ENCODE peak calls at places on chromosomes 3 and 15, in seven cellular contexts. T, B, S, R, P, Z and H are unnamed samples.

GRCh38 chr3:169700195-169700594 is 36.7 kb upstream of the MECOM start:
- DNase-seq in T (no peak), B (no peak), S (no peak), R (no peak), P (no peak), Z (no peak), H (peak)

GRCh38 chr3:146468234-146468931 is 978 bp downstream of the PLSCR2 start:
- DNase-seq in T (no peak), B (peak), S (no peak), R (peak), P (no peak), Z (no peak), H (peak)

GRCh38 chr3:35832140-35832571 is 192.8 kb downstream of the ARPP21 start:
- DNase-seq in T (no peak), B (no peak), S (no peak), R (no peak), P (no peak), Z (no peak), H (peak)

GRCh38 chr3:101944308-101944707 is 95.0 kb downstream of the NFKBIZ start:
- DNase-seq in T (no peak), B (peak), S (no peak), R (no peak), P (no peak), Z (no peak), H (no peak)

GRCh38 chr15:88653200-88654064 is 14.6 kb downstream of the ISG20 start:
- DNase-seq in T (no peak), B (no peak), S (no peak), R (no peak), P (no peak), Z (no peak), H (no peak)

GRCh38 chr15:82159922-82160321 is 102.6 kb downstream of the EFL1 start:
- DNase-seq in T (no peak), B (peak), S (no peak), R (peak), P (no peak), Z (no peak), H (peak)

GRCh38 chr15:87689716-87690115 is 566.8 kb downstream of the NTRK3 start:
- DNase-seq in T (no peak), B (no peak), S (no peak), R (no peak), P (no peak), Z (no peak), H (no peak)

GRCh38 chr3:23172059-23172458 is 31.1 kb upstream of the UBE2E2 start:
- DNase-seq in T (no peak), B (no peak), S (no peak), R (no peak), P (no peak), Z (no peak), H (no peak)

GRCh38 chr3:14423197-14423743 is 20.9 kb downstream of the SLC6A6 start:
- DNase-seq in T (peak), B (no peak), S (no peak), R (no peak), P (no peak), Z (no peak), H (no peak)

GRCh38 chr15:72113347-72114031 is 4.5 kb downstream of the MYO9A start:
- DNase-seq in T (no peak), B (peak), S (no peak), R (peak), P (no peak), Z (no peak), H (no peak)

GRCh38 chr3:81965696-81966095 is 204.3 kb upstream of the GBE1 start:
- DNase-seq in T (no peak), B (no peak), S (no peak), R (no peak), P (no peak), Z (no peak), H (no peak)

GRCh38 chr3:57998366-57999283 is 9.6 kb upstream of the FLNB start:
- DNase-seq in T (no peak), B (peak), S (peak), R (no peak), P (no peak), Z (no peak), H (peak)

GRCh38 chr15:79170256-79170664 is 79.7 kb upstream of the RASGRF1 start:
- DNase-seq in T (no peak), B (peak), S (no peak), R (peak), P (no peak), Z (no peak), H (peak)

GRCh38 chr3:52739725-52740124 is 31.0 kb downstream of the NEK4 start:
- DNase-seq in T (no peak), B (no peak), S (no peak), R (no peak), P (no peak), Z (no peak), H (no peak)

GRCh38 chr15:57772223-57772957 is 65.9 kb downstream of the POLR2M start:
- DNase-seq in T (no peak), B (peak), S (no peak), R (peak), P (no peak), Z (no peak), H (peak)

GRCh38 chr15:52464478-52464877 is 64.2 kb downstream of the MYO5A start:
- DNase-seq in T (no peak), B (peak), S (no peak), R (no peak), P (no peak), Z (no peak), H (no peak)

GRCh38 chr3:109803274-109803673 is 465.9 kb upstream of the DPPA4 start:
- DNase-seq in T (no peak), B (no peak), S (no peak), R (no peak), P (no peak), Z (no peak), H (no peak)

GRCh38 chr3:187678869-187679268 is 8.7 kb upstream of the SST start:
- DNase-seq in T (no peak), B (peak), S (peak), R (peak), P (peak), Z (no peak), H (peak)

GRCh38 chr3:139937674-139938279 is 2.8 kb downstream of the CLSTN2 start:
- DNase-seq in T (no peak), B (peak), S (peak), R (peak), P (peak), Z (no peak), H (peak)

GRCh38 chr15:42921049-42921731 is 612 bp upstream of the TTBK2 start:
- DNase-seq in T (peak), B (peak), S (peak), R (peak), P (no peak), Z (peak), H (peak)

GRCh38 chr3:100040446-100040845 is 73.9 kb downstream of the FILIP1L start:
- DNase-seq in T (peak), B (peak), S (no peak), R (no peak), P (no peak), Z (no peak), H (peak)

GRCh38 chr15:74265046-74265639 is 29.0 kb downstream of the CCDC33 start:
- DNase-seq in T (no peak), B (peak), S (no peak), R (peak), P (no peak), Z (no peak), H (peak)

GRCh38 chr15:89947338-89947829 is 34.6 kb upstream of the ARPIN start:
- DNase-seq in T (no peak), B (no peak), S (no peak), R (no peak), P (no peak), Z (no peak), H (no peak)

GRCh38 chr3:107432646-107433045 is 55.4 kb downstream of the CCDC54 start:
- DNase-seq in T (no peak), B (no peak), S (no peak), R (no peak), P (no peak), Z (no peak), H (no peak)

GRCh38 chr3:196214783-196215441 is 1.4 kb upstream of the SLC51A start:
- DNase-seq in T (no peak), B (no peak), S (no peak), R (no peak), P (no peak), Z (no peak), H (no peak)

GRCh38 chr3:58471025-58471887 is 20.6 kb upstream of the KCTD6 start:
- DNase-seq in T (peak), B (peak), S (no peak), R (peak), P (peak), Z (no peak), H (peak)

GRCh38 chr3:179037361-179037760 is 34.2 kb downstream of the ZMAT3 start:
- DNase-seq in T (peak), B (peak), S (no peak), R (peak), P (no peak), Z (peak), H (peak)

GRCh38 chr3:13484861-13485590 is 4.9 kb downstream of the HDAC11 start:
- DNase-seq in T (peak), B (peak), S (peak), R (peak), P (peak), Z (no peak), H (peak)

GRCh38 chr3:110946810-110947209 is 124.8 kb upstream of the NECTIN3 start:
- DNase-seq in T (no peak), B (peak), S (no peak), R (no peak), P (no peak), Z (no peak), H (no peak)

GRCh38 chr3:183555541-183556081 is at the start of gene KLHL6:
- DNase-seq in T (peak), B (no peak), S (no peak), R (no peak), P (no peak), Z (no peak), H (peak)

GRCh38 chr3:180275176-180275575 is 238.4 kb upstream of the PEX5L start:
- DNase-seq in T (no peak), B (no peak), S (no peak), R (no peak), P (no peak), Z (no peak), H (no peak)